ENCODE peak calls at places on chromosomes 6 and 20, in four cellular contexts. H, Z, M and C are unnamed samples.

GRCh38 chr6:141421378-141421777 is 711.3 kb upstream of the GJE1 start:
- DNase-seq in Z (no peak), H (peak), M (no peak), C (no peak)

GRCh38 chr6:25122001-25122400 is 157.2 kb upstream of the CARMIL1 start:
- DNase-seq in H (no peak), M (no peak), Z (no peak), C (no peak)

GRCh38 chr6:7243188-7243942 is 69.6 kb downstream of the SSR1 start:
- DNase-seq in H (peak), M (peak), Z (peak), C (peak)

GRCh38 chr20:13422637-13423036 is 201.6 kb downstream of the ISM1 start:
- DNase-seq in M (peak), H (no peak), Z (no peak), C (no peak)

GRCh38 chr20:32842688-32843524 is 15.8 kb upstream of the EFCAB8 start:
- DNase-seq in H (no peak), M (peak), Z (no peak), C (no peak)

GRCh38 chr20:49471397-49471796 is 11.1 kb downstream of the KCNB1 start:
- DNase-seq in H (no peak), M (no peak), Z (no peak), C (no peak)

GRCh38 chr6:100184473-100184872 is 190.4 kb upstream of the MCHR2 start:
- DNase-seq in Z (no peak), H (no peak), M (no peak), C (no peak)

GRCh38 chr6:7087491-7087979 is 20.2 kb upstream of the RREB1 start:
- DNase-seq in M (no peak), Z (no peak), H (no peak), C (peak)

GRCh38 chr6:169157474-169158181 is 96.0 kb downstream of the THBS2 start:
- DNase-seq in H (no peak), M (no peak), Z (no peak), C (no peak)

GRCh38 chr6:89352329-89353117 is at the start of gene UBE2J1:
- DNase-seq in Z (peak), M (peak), H (peak), C (peak)

GRCh38 chr6:27720607-27721580 is 191.3 kb downstream of the OR2B2 start:
- DNase-seq in Z (peak), H (peak), M (peak), C (no peak)

GRCh38 chr6:35955970-35956369 is 35.1 kb upstream of the SRPK1 start:
- DNase-seq in Z (no peak), H (no peak), M (no peak), C (peak)

GRCh38 chr6:2980465-2980855 is 9.1 kb upstream of the SERPINB6 start:
- DNase-seq in Z (no peak), H (no peak), M (no peak), C (no peak)

GRCh38 chr20:3687655-3688054 is 5.8 kb upstream of the ADAM33 start:
- DNase-seq in H (peak), Z (peak), M (peak), C (peak)

GRCh38 chr20:17859616-17860232 is 108.9 kb downstream of the SNX5 start:
- DNase-seq in H (no peak), M (no peak), Z (no peak), C (no peak)

GRCh38 chr20:2700913-2701620 is 8.5 kb downstream of the EBF4 start:
- DNase-seq in M (no peak), Z (no peak), H (no peak), C (no peak)

GRCh38 chr6:102197211-102197610 is 803.7 kb downstream of the GRIK2 start:
- DNase-seq in H (no peak), Z (no peak), M (no peak), C (no peak)

GRCh38 chr6:12232339-12232738 is 57.8 kb upstream of the EDN1 start:
- DNase-seq in M (no peak), H (no peak), Z (no peak), C (peak)

GRCh38 chr6:108733706-108734105 is 114.5 kb upstream of the ARMC2 start:
- DNase-seq in M (no peak), H (no peak), Z (no peak), C (no peak)

GRCh38 chr20:19566226-19566960 is 191.7 kb upstream of the RIN2 start:
- DNase-seq in M (no peak), H (no peak), Z (no peak), C (peak)

GRCh38 chr6:23696946-23697345 is 429.1 kb upstream of the NRSN1 start:
- DNase-seq in M (no peak), H (no peak), Z (no peak), C (no peak)

GRCh38 chr20:32440758-32441078 is 82.6 kb downstream of the ASXL1 start:
- DNase-seq in H (no peak), M (no peak), Z (no peak), C (no peak)

GRCh38 chr20:63934271-63935068 is 21.7 kb downstream of the UCKL1 start:
- DNase-seq in H (no peak), Z (peak), M (no peak), C (no peak)

GRCh38 chr20:4154958-4155411 is 139.6 kb upstream of the RNF24 start:
- DNase-seq in M (no peak), H (peak), Z (peak), C (no peak)

GRCh38 chr6:90098025-90098474 is 198.6 kb downstream of the BACH2 start:
- DNase-seq in M (no peak), Z (no peak), H (no peak), C (peak)

GRCh38 chr6:138654715-138655634 is 118.6 kb upstream of the CCDC28A start:
- DNase-seq in Z (no peak), H (no peak), M (no peak), C (peak)

GRCh38 chr20:50434653-50435396 is 75.4 kb upstream of the PTPN1 start:
- DNase-seq in H (no peak), Z (no peak), M (peak), C (peak)

GRCh38 chr6:14382381-14383236 is 265.0 kb downstream of the CD83 start:
- DNase-seq in H (no peak), Z (no peak), M (no peak), C (no peak)

GRCh38 chr6:110689275-110689935 is 125.9 kb downstream of the CDK19 start:
- DNase-seq in Z (no peak), M (no peak), H (no peak), C (no peak)

GRCh38 chr6:4589295-4589694 is 186.9 kb upstream of the CDYL start:
- DNase-seq in Z (no peak), M (no peak), H (no peak), C (no peak)

GRCh38 chr6:2971420-2972218 is at the start of gene SERPINB6:
- DNase-seq in Z (peak), H (peak), M (peak), C (no peak)

GRCh38 chr6:37182736-37183590 is 13.0 kb downstream of the PIM1 start:
- DNase-seq in H (no peak), M (no peak), Z (peak), C (peak)

GRCh38 chr6:16592550-16592892 is 168.7 kb downstream of the ATXN1 start:
- DNase-seq in M (no peak), H (no peak), Z (no peak), C (no peak)

GRCh38 chr20:48378976-48379670 is 448.7 kb downstream of the PREX1 start:
- DNase-seq in Z (no peak), H (no peak), M (no peak), C (no peak)

GRCh38 chr20:3803289-3803688 is 7.2 kb downstream of the CDC25B start:
- DNase-seq in Z (no peak), H (no peak), M (no peak), C (no peak)

GRCh38 chr6:163620670-163621330 is 206.3 kb downstream of the QKI start:
- DNase-seq in H (no peak), M (no peak), Z (no peak), C (no peak)
- TF ChIP-seq MYC in H (no peak), M (no peak), Z (no peak), C (no peak)

GRCh38 chr6:71889366-71889765 is 3.0 kb downstream of the RIMS1 start:
- DNase-seq in Z (no peak), M (no peak), H (no peak), C (no peak)

GRCh38 chr6:71888720-71889340 is 2.5 kb downstream of the RIMS1 start:
- DNase-seq in Z (no peak), M (no peak), H (no peak), C (no peak)

GRCh38 chr6:71887744-71888115 is 1.4 kb downstream of the RIMS1 start:
- DNase-seq in H (no peak), Z (no peak), M (no peak), C (no peak)

GRCh38 chr6:71886184-71887005 is at the start of gene RIMS1:
- DNase-seq in H (peak), M (no peak), Z (no peak), C (no peak)

GRCh38 chr6:71887006-71887743 is 825 bp downstream of the RIMS1 start:
- DNase-seq in H (no peak), M (no peak), Z (no peak), C (no peak)
- TF ChIP-seq CTCF in H (no peak), M (no peak), Z (no peak), C (no peak)

GRCh38 chr6:111972714-111973678 is 80.9 kb upstream of the CCN6 start:
- DNase-seq in Z (no peak), H (peak), M (no peak), C (peak)
- H3K4me3 ChIP-seq in Z (no peak), H (no peak), M (no peak), C (no peak)

GRCh38 chr6:71721642-71722041 is 164.7 kb upstream of the RIMS1 start:
- DNase-seq in M (no peak), H (no peak), Z (no peak), C (no peak)
- TF ChIP-seq MYC in M (no peak), H (no peak), Z (no peak), C (no peak)

GRCh38 chr6:144148891-144149290 is 1.4 kb upstream of the STX11 start:
- DNase-seq in M (no peak), H (no peak), Z (no peak), C (no peak)

GRCh38 chr6:144149558-144149893 is 791 bp upstream of the STX11 start:
- DNase-seq in M (no peak), H (no peak), Z (no peak), C (no peak)

GRCh38 chr6:144151010-144151727 is 852 bp downstream of the STX11 start:
- DNase-seq in M (no peak), Z (no peak), H (no peak), C (peak)

GRCh38 chr6:144149894-144150672 is at the start of gene STX11:
- DNase-seq in M (no peak), H (peak), Z (peak), C (peak)

DNA sequence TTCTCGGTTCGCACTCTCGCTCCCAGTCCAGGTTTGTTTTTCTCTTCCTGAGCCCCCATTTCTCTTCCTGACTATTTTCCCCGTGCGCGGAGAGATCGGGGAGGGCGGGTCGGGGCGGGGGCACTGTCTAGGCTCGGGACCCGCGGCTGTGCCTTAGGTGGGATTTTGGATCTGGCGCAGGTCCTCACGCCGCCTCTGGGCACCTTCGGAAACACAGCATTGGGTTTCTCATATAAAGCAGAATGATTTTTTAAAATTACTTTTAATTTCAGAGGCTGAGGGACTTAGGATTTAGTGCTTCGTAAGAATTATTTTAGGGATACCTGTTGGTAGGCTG is 324 bp downstream of the STX11 start:
- DNase-seq in H (peak), Z (no peak), M (no peak), C (peak)
- TF ChIP-seq CTCF in H (no peak), Z (no peak), M (no peak), C (peak)

GRCh38 chr6:1049900-1050299 is 262.0 kb upstream of the FOXQ1 start:
- DNase-seq in H (no peak), M (no peak), Z (no peak), C (no peak)
- H3K4me3 ChIP-seq in H (no peak), M (no peak), Z (no peak), C (no peak)

GRCh38 chr6:145844933-145845531 is 30.4 kb upstream of the FBXO30 start:
- DNase-seq in H (no peak), Z (no peak), M (no peak), C (no peak)
- TF ChIP-seq MYC in H (no peak), Z (no peak), M (no peak), C (no peak)